ENCODE peak calls at places on chromosomes 1 and 21, in ten cellular contexts. One of them, this sample, is unnamed.
A peak's percentile ranks its signal among the peaks of the same experiment; 100 is the strongest.

GRCh38 chr1:153260980-153261792 is 1.7 kb downstream of the LORICRIN start:
- DNase-seq in tibial nerve: no peak
- DNase-seq in retina: peak; percentile 83
- DNase-seq in omental fat pad: no peak
- DNase-seq in NCI-H774: no peak
- DNase-seq in heart left ventricle: peak; percentile 35
- DNase-seq in nucleus accumbens: no peak
- DNase-seq in EH: peak; percentile 18
- DNase-seq in NCI-H2171: no peak
- DNase-seq in activated CD4-positive, alpha-beta T cell treated with anti-CD3 and anti-CD28 coated beads, Interleukin-2, amount 50 U/mL, for 48 hours: peak; percentile 20
- DNase-seq in this sample: no peak

GRCh38 chr1:172431721-172432192 is 11.3 kb downstream of the C1orf105 start:
- DNase-seq in tibial nerve: no peak
- DNase-seq in retina: no peak
- DNase-seq in NCI-H2171: no peak
- DNase-seq in EH: no peak
- DNase-seq in NCI-H774: no peak
- DNase-seq in heart left ventricle: no peak
- DNase-seq in omental fat pad: no peak
- DNase-seq in nucleus accumbens: no peak
- DNase-seq in activated CD4-positive, alpha-beta T cell treated with anti-CD3 and anti-CD28 coated beads, Interleukin-2, amount 50 U/mL, for 48 hours: no peak
- DNase-seq in this sample: peak; percentile 76

GRCh38 chr21:34129971-34130597 is 56.7 kb downstream of the MRPS6 start:
- DNase-seq in heart left ventricle: no peak
- DNase-seq in NCI-H2171: no peak
- DNase-seq in omental fat pad: no peak
- DNase-seq in NCI-H774: no peak
- DNase-seq in tibial nerve: no peak
- DNase-seq in EH: peak; percentile 70
- DNase-seq in retina: peak; percentile 50
- DNase-seq in activated CD4-positive, alpha-beta T cell treated with anti-CD3 and anti-CD28 coated beads, Interleukin-2, amount 50 U/mL, for 48 hours: no peak
- DNase-seq in nucleus accumbens: no peak
- DNase-seq in this sample: no peak

GRCh38 chr1:39081266-39082139 is 55.4 kb downstream of the NDUFS5 start:
- DNase-seq in omental fat pad: no peak
- DNase-seq in nucleus accumbens: no peak
- DNase-seq in activated CD4-positive, alpha-beta T cell treated with anti-CD3 and anti-CD28 coated beads, Interleukin-2, amount 50 U/mL, for 48 hours: no peak
- DNase-seq in NCI-H774: peak; percentile 20
- DNase-seq in EH: peak; percentile 34
- DNase-seq in tibial nerve: no peak
- DNase-seq in NCI-H2171: no peak
- DNase-seq in heart left ventricle: no peak
- DNase-seq in retina: peak; percentile 73
- DNase-seq in this sample: peak; percentile 42

GRCh38 chr1:93735722-93736121 is 54.1 kb upstream of the BCAR3 start:
- DNase-seq in tibial nerve: no peak
- DNase-seq in heart left ventricle: no peak
- DNase-seq in retina: no peak
- DNase-seq in NCI-H2171: no peak
- DNase-seq in activated CD4-positive, alpha-beta T cell treated with anti-CD3 and anti-CD28 coated beads, Interleukin-2, amount 50 U/mL, for 48 hours: no peak
- DNase-seq in NCI-H774: no peak
- DNase-seq in EH: peak; percentile 95
- DNase-seq in nucleus accumbens: no peak
- DNase-seq in omental fat pad: no peak
- DNase-seq in this sample: no peak

GRCh38 chr1:229218612-229219025 is 52.3 kb upstream of the RAB4A start:
- DNase-seq in activated CD4-positive, alpha-beta T cell treated with anti-CD3 and anti-CD28 coated beads, Interleukin-2, amount 50 U/mL, for 48 hours: no peak
- DNase-seq in heart left ventricle: no peak
- DNase-seq in omental fat pad: no peak
- DNase-seq in NCI-H2171: no peak
- DNase-seq in tibial nerve: no peak
- DNase-seq in NCI-H774: no peak
- DNase-seq in retina: no peak
- DNase-seq in nucleus accumbens: no peak
- DNase-seq in EH: no peak
- DNase-seq in this sample: no peak

GRCh38 chr1:7572654-7573152 is 198.4 kb upstream of the VAMP3 start:
- DNase-seq in retina: no peak
- DNase-seq in tibial nerve: no peak
- DNase-seq in nucleus accumbens: no peak
- DNase-seq in activated CD4-positive, alpha-beta T cell treated with anti-CD3 and anti-CD28 coated beads, Interleukin-2, amount 50 U/mL, for 48 hours: no peak
- DNase-seq in NCI-H774: no peak
- DNase-seq in omental fat pad: no peak
- DNase-seq in heart left ventricle: peak; percentile 7
- DNase-seq in NCI-H2171: no peak
- DNase-seq in EH: no peak
- DNase-seq in this sample: peak; percentile 76

GRCh38 chr1:93595266-93595665 is 86.4 kb downstream of the BCAR3 start:
- DNase-seq in nucleus accumbens: no peak
- DNase-seq in omental fat pad: no peak
- DNase-seq in activated CD4-positive, alpha-beta T cell treated with anti-CD3 and anti-CD28 coated beads, Interleukin-2, amount 50 U/mL, for 48 hours: no peak
- DNase-seq in NCI-H774: no peak
- DNase-seq in EH: peak; percentile 65
- DNase-seq in heart left ventricle: no peak
- DNase-seq in NCI-H2171: no peak
- DNase-seq in tibial nerve: no peak
- DNase-seq in retina: no peak
- DNase-seq in this sample: no peak

GRCh38 chr1:64041366-64042131 is 161.9 kb upstream of the UBE2U start:
- DNase-seq in tibial nerve: no peak
- DNase-seq in nucleus accumbens: no peak
- DNase-seq in omental fat pad: no peak
- DNase-seq in NCI-H2171: no peak
- DNase-seq in activated CD4-positive, alpha-beta T cell treated with anti-CD3 and anti-CD28 coated beads, Interleukin-2, amount 50 U/mL, for 48 hours: no peak
- DNase-seq in EH: no peak
- DNase-seq in heart left ventricle: no peak
- DNase-seq in NCI-H774: no peak
- DNase-seq in retina: no peak
- DNase-seq in this sample: no peak

GRCh38 chr1:110525250-110525597 is 6.2 kb upstream of the KCNA10 start:
- DNase-seq in omental fat pad: no peak
- DNase-seq in NCI-H774: no peak
- DNase-seq in nucleus accumbens: no peak
- DNase-seq in NCI-H2171: no peak
- DNase-seq in retina: no peak
- DNase-seq in tibial nerve: no peak
- DNase-seq in activated CD4-positive, alpha-beta T cell treated with anti-CD3 and anti-CD28 coated beads, Interleukin-2, amount 50 U/mL, for 48 hours: no peak
- DNase-seq in heart left ventricle: no peak
- DNase-seq in EH: no peak
- DNase-seq in this sample: no peak

GRCh38 chr1:240254778-240255291 is 163.2 kb downstream of the FMN2 start:
- DNase-seq in tibial nerve: no peak
- DNase-seq in NCI-H774: no peak
- DNase-seq in retina: no peak
- DNase-seq in EH: no peak
- DNase-seq in activated CD4-positive, alpha-beta T cell treated with anti-CD3 and anti-CD28 coated beads, Interleukin-2, amount 50 U/mL, for 48 hours: no peak
- DNase-seq in omental fat pad: no peak
- DNase-seq in NCI-H2171: no peak
- DNase-seq in heart left ventricle: no peak
- DNase-seq in nucleus accumbens: no peak
- DNase-seq in this sample: no peak

This sample was measured in left colon.